ENCODE peak calls at places on chromosomes 1 and 21, in six cellular contexts. N is Peyer's patch, E is Calu3, T is lower lobe of right lung, F is thoracic aorta, D is AG09309. X is an unnamed sample.

GRCh38 chr1:205210876-205211838 is at the start of gene DSTYK:
- DNase-seq in F (peak; percentile 85), T (peak; percentile 95), E (peak; percentile 92), D (peak; percentile 90), N (peak; percentile 93), X (peak; percentile 88)

GRCh38 chr1:58597991-58598390 is 20.9 kb upstream of the TACSTD2 start:
- DNase-seq in E (no peak), D (no peak), F (no peak), T (no peak), N (no peak), X (no peak)

GRCh38 chr21:33109574-33110339 is 39.8 kb downstream of the OLIG1 start:
- DNase-seq in D (no peak), N (no peak), E (no peak), T (no peak), F (no peak), X (no peak)

GRCh38 chr1:28927442-28928305 is 13.3 kb downstream of the EPB41 start:
- DNase-seq in D (peak; percentile 28), F (no peak), N (no peak), E (no peak), T (no peak), X (no peak)

GRCh38 chr1:197998110-197998509 is 80.9 kb downstream of the LHX9 start:
- DNase-seq in N (no peak), F (no peak), T (no peak), D (no peak), E (no peak), X (no peak)

GRCh38 chr1:228264100-228264816 is 56.4 kb downstream of the OBSCN start:
- DNase-seq in T (no peak), F (no peak), D (no peak), E (no peak), N (no peak), X (no peak)

GRCh38 chr21:15841856-15842564 is 112.2 kb downstream of the USP25 start:
- DNase-seq in N (no peak), T (no peak), E (no peak), D (peak; percentile 21), F (no peak), X (no peak)

GRCh38 chr1:39165049-39165448 is 39.4 kb upstream of the MACF1 start:
- DNase-seq in F (no peak), D (no peak), T (no peak), E (no peak), N (no peak), X (no peak)

GRCh38 chr1:22619252-22619651 is 17.2 kb upstream of the C1QA start:
- DNase-seq in F (no peak), E (no peak), T (no peak), N (no peak), D (no peak), X (no peak)

GRCh38 chr1:70745199-70745598 is 302.4 kb downstream of the PTGER3 start:
- DNase-seq in N (no peak), E (no peak), T (no peak), F (no peak), D (no peak), X (no peak)

GRCh38 chr1:166925791-166926483 is 49.4 kb downstream of the ILDR2 start:
- DNase-seq in T (no peak), D (peak; percentile 27), E (no peak), N (no peak), F (no peak), X (no peak)

GRCh38 chr1:56301791-56302190 is 277.6 kb downstream of the PLPP3 start:
- DNase-seq in D (peak; percentile 52), N (no peak), E (no peak), T (no peak), F (no peak), X (no peak)

GRCh38 chr1:151907363-151908139 is 1.8 kb downstream of the THEM4 start:
- DNase-seq in T (no peak), E (no peak), F (no peak), N (no peak), D (no peak), X (no peak)

GRCh38 chr21:34875830-34876229 is 173.3 kb downstream of the RUNX1 start:
- DNase-seq in D (no peak), N (no peak), T (no peak), F (no peak), E (no peak), X (no peak)

GRCh38 chr1:156258859-156259258 is 11.0 kb upstream of the PAQR6 start:
- DNase-seq in N (no peak), T (no peak), E (no peak), F (no peak), D (no peak), X (no peak)

GRCh38 chr1:206770531-206771352 is at the start of gene IL19:
- DNase-seq in T (no peak), D (peak; percentile 20), F (no peak), E (peak; percentile 10), N (no peak), X (peak; percentile 86)

GRCh38 chr1:206484901-206485300 is 14.6 kb downstream of the IKBKE start:
- DNase-seq in N (no peak), T (peak; percentile 25), E (no peak), D (no peak), F (no peak), X (no peak)

GRCh38 chr1:192973988-192974387 is 85.2 kb downstream of the UCHL5 start:
- DNase-seq in N (no peak), E (peak; percentile 11), F (no peak), T (no peak), D (no peak), X (no peak)

GRCh38 chr1:28091043-28091781 is 2.8 kb upstream of the EYA3 start:
- DNase-seq in T (peak; percentile 69), E (peak; percentile 84), N (peak; percentile 87), D (no peak), F (no peak), X (peak; percentile 77)

GRCh38 chr1:181469829-181470228 is 13.5 kb upstream of the CACNA1E start:
- DNase-seq in E (peak; percentile 56), F (no peak), N (no peak), D (peak; percentile 75), T (no peak), X (no peak)

GRCh38 chr1:150168960-150169565 is 19.3 kb downstream of the PLEKHO1 start:
- DNase-seq in N (peak; percentile 76), F (no peak), D (no peak), E (peak; percentile 86), T (peak; percentile 80), X (peak; percentile 71)

GRCh38 chr1:89794406-89794805 is 26.4 kb upstream of the LRRC8D start:
- DNase-seq in N (no peak), F (no peak), D (no peak), T (no peak), E (no peak), X (no peak)

GRCh38 chr1:20706841-20707240 is 11.0 kb downstream of the KIF17 start:
- DNase-seq in T (no peak), E (no peak), F (no peak), D (no peak), N (no peak), X (no peak)

DNA sequence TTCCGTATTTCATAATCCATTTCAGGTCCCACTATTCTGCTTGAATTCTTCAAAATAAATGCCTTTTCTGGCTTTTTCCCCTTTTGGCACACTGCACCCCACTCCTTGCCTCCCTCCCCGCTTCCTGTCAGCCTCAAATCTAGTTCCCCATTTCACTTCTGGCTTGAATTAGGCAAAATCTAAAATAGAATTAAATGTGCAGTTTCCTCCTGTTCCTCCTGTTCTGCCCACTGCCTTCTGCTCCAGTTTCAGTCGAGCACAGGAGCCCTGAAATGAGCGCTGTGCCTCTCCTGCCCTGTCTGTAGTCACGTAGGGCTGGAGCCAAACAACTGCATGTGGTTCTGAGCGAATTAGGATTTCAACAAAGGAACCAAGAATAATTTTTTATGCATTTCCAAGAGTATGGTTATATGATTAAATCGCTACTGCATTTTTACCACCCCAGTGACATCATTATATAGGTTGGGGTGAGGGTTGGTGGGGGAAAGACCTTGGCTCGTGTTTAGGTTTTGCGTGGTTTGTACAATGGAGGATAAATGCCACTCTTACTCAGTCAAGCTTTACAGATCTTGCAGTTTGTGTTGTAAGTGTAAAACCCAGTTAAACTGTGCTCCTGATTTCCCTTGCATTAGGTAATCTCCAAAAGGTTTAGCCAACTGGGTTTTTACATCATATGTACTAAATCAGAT is 114.9 kb downstream of the VPS13D start:
- DNase-seq in D (no peak), F (no peak), E (no peak), T (peak; percentile 50), N (peak; percentile 51), X (no peak)
- TF ChIP-seq CTCF in D (no peak), F (no peak), E (no peak), T (no peak), N (no peak), X (no peak)

DNA sequence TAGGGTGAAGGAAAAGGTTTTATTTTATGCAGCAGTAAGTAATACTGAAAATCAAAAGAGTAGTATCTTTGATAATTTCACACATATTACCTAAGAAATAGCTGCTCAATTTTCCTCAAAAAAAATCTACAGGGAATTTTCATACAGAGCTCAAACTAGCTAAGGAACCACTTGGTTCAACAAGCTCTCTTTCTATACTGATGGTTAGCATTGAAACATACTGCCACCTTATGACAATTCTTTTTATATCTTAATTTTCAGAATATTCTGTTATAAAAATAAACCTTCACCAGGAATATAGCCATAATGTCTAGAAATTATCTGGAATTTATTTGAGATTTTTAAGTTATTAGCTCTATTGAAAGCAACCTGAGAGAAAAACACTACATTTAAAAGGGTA is 142.1 kb downstream of the DPYD start:
- DNase-seq in D (no peak), T (no peak), F (no peak), N (no peak), E (no peak), X (no peak)
- TF ChIP-seq CTCF in D (peak; percentile 18), T (no peak), F (no peak), N (no peak), E (no peak), X (no peak)

GRCh38 chr1:30875197-30875596 is 33.4 kb downstream of the SDC3 start:
- DNase-seq in F (no peak), E (no peak), T (no peak), D (no peak), N (no peak), X (no peak)

GRCh38 chr1:30877205-30877912 is 31.2 kb downstream of the SDC3 start:
- DNase-seq in D (peak; percentile 56), N (no peak), F (peak; percentile 53), E (no peak), T (peak; percentile 81), X (peak; percentile 66)

GRCh38 chr1:30878016-30878415 is 30.5 kb downstream of the SDC3 start:
- DNase-seq in D (no peak), F (no peak), E (no peak), N (no peak), T (no peak), X (no peak)

GRCh38 chr1:30875916-30876315 is 32.6 kb downstream of the SDC3 start:
- DNase-seq in D (no peak), F (no peak), E (no peak), N (no peak), T (no peak), X (no peak)

GRCh38 chr1:30876451-30877204 is 31.9 kb downstream of the SDC3 start:
- DNase-seq in E (no peak), D (no peak), N (no peak), F (no peak), T (no peak), X (no peak)
- TF ChIP-seq CTCF in E (no peak), D (peak; percentile 3), N (no peak), F (peak; percentile 27), T (no peak), X (no peak)

DNA sequence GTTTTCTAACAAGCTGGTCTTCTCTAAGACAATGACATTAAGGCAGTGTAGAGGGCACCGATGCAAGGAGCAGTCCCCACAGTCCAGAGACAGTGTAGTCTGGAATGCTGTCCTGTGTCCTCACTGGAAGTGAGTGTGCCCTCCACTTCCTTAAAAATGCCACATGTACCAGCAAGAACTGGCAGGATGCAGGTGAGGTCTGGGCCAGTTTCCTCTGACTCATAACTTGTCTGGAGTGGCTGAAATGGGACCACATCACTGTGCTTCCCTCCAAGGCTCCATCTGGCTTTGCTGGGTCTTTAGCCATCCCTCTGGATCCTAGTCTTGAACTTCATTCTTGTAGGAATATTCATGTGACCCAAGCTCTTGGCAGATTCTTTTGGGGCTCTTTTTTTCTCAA is 170.5 kb upstream of the KIAA0040 start:
- DNase-seq in E (no peak), N (no peak), F (no peak), T (no peak), D (no peak), X (no peak)
- TF ChIP-seq CTCF in E (no peak), N (no peak), F (no peak), T (no peak), D (no peak), X (no peak)

X was measured in CD14-positive monocyte.